ENCODE peak calls at places on chromosomes 11 and 22, in seven cellular contexts. W is NCI-H69, F is endothelial cell, X is AG09319, S is astrocyte, E is NCI-H1105, Q is adipocyte. I is an unnamed sample.

GRCh38 chr11:105611414-105611813 is 1.5 kb downstream of the GRIA4 start:
- DNase-seq in W (peak; percentile 58), F (no peak), X (no peak), S (no peak), E (no peak), Q (peak; percentile 12), I (no peak)

GRCh38 chr11:94815705-94816344 is 47.7 kb downstream of the AMOTL1 start:
- DNase-seq in W (peak; percentile 60), F (no peak), X (no peak), S (no peak), E (no peak), Q (no peak), I (no peak)

GRCh38 chr11:117700551-117700950 is 96.5 kb downstream of the DSCAML1 start:
- DNase-seq in W (peak; percentile 29), F (no peak), X (no peak), S (no peak), E (no peak), Q (no peak), I (no peak)

GRCh38 chr22:28435271-28435825 is 244.3 kb downstream of the TTC28 start:
- DNase-seq in W (peak; percentile 77), F (no peak), X (no peak), S (no peak), E (no peak), Q (no peak), I (no peak)

GRCh38 chr22:44723801-44724200 is 21.8 kb downstream of the PRR5 start:
- DNase-seq in W (no peak), F (no peak), X (no peak), S (no peak), E (no peak), Q (no peak), I (no peak)

GRCh38 chr11:119918356-119918755 is 189.4 kb upstream of the NECTIN1 start:
- DNase-seq in W (no peak), F (no peak), X (no peak), S (no peak), E (no peak), Q (no peak), I (no peak)

GRCh38 chr11:76892305-76892704 is 31.6 kb downstream of the ACER3 start:
- DNase-seq in W (no peak), F (no peak), X (no peak), S (no peak), E (no peak), Q (no peak), I (no peak)

GRCh38 chr11:26134481-26135355 is 197.2 kb upstream of the ANO3 start:
- DNase-seq in W (peak; percentile 21), F (peak; percentile 8), X (no peak), S (no peak), E (no peak), Q (no peak), I (no peak)

GRCh38 chr11:64799925-64800632 is 2.9 kb downstream of the MAP4K2 start:
- DNase-seq in W (peak; percentile 71), F (no peak), X (no peak), S (no peak), E (no peak), Q (no peak), I (no peak)

GRCh38 chr11:73480677-73481076 is 104.5 kb downstream of the RELT start:
- DNase-seq in W (no peak), F (no peak), X (no peak), S (no peak), E (no peak), Q (peak; percentile 45), I (no peak)

GRCh38 chr11:46369458-46370152 is 11.9 kb upstream of the MDK start:
- DNase-seq in W (peak; percentile 78), F (peak; percentile 71), X (no peak), S (peak; percentile 55), E (peak; percentile 38), Q (peak; percentile 87), I (no peak)

GRCh38 chr11:62778441-62778840 is 7.2 kb downstream of the TAF6L start:
- DNase-seq in W (no peak), F (no peak), X (no peak), S (no peak), E (no peak), Q (no peak), I (no peak)

GRCh38 chr11:92845390-92846185 is 123.9 kb upstream of the MTNR1B start:
- DNase-seq in W (peak; percentile 99), F (no peak), X (no peak), S (no peak), E (no peak), Q (no peak), I (no peak)

I was measured in H1.